ENCODE peak calls at places on chromosomes 12 and 14, in four cellular contexts. One of them, this sample, is unnamed.

GRCh38 chr12:114901316-114901715 is 217.3 kb upstream of the TBX3 start:
- DNase-seq in H9: no peak
- DNase-seq in nephron progenitor cell: no peak
- DNase-seq in gastrocnemius medialis: no peak
- DNase-seq in this sample: no peak

GRCh38 chr14:104106471-104106991 is 21.0 kb downstream of the ASPG start:
- DNase-seq in H9: peak
- DNase-seq in nephron progenitor cell: peak
- DNase-seq in gastrocnemius medialis: no peak
- DNase-seq in this sample: no peak

GRCh38 chr14:69559581-69560011 is 15.1 kb downstream of the CCDC177 start:
- DNase-seq in H9: no peak
- DNase-seq in nephron progenitor cell: peak
- DNase-seq in gastrocnemius medialis: no peak
- DNase-seq in this sample: no peak

GRCh38 chr12:6193853-6194815 is 6.1 kb upstream of the CD9 start:
- DNase-seq in H9: peak
- DNase-seq in nephron progenitor cell: no peak
- DNase-seq in gastrocnemius medialis: no peak
- DNase-seq in this sample: no peak

GRCh38 chr14:75648066-75648838 is 12.4 kb downstream of the ERG28 start:
- DNase-seq in H9: no peak
- DNase-seq in nephron progenitor cell: peak
- DNase-seq in gastrocnemius medialis: peak
- DNase-seq in this sample: no peak

GRCh38 chr14:59101441-59101840 is 87.0 kb upstream of the DAAM1 start:
- DNase-seq in H9: no peak
- DNase-seq in nephron progenitor cell: no peak
- DNase-seq in gastrocnemius medialis: no peak
- DNase-seq in this sample: no peak

GRCh38 chr12:57476162-57476992 is 3.3 kb downstream of the ARHGAP9 start:
- DNase-seq in H9: peak
- DNase-seq in nephron progenitor cell: no peak
- DNase-seq in gastrocnemius medialis: no peak
- DNase-seq in this sample: no peak

GRCh38 chr12:98154850-98155249 is 360.5 kb upstream of the TMPO start:
- DNase-seq in H9: peak
- DNase-seq in nephron progenitor cell: peak
- DNase-seq in gastrocnemius medialis: no peak
- DNase-seq in this sample: peak

GRCh38 chr14:78127233-78127632 is 42.9 kb upstream of the NRXN3 start:
- DNase-seq in H9: peak
- DNase-seq in nephron progenitor cell: no peak
- DNase-seq in gastrocnemius medialis: no peak
- DNase-seq in this sample: no peak

GRCh38 chr14:35158951-35159653 is 36.8 kb downstream of the PRORP start:
- DNase-seq in H9: no peak
- DNase-seq in nephron progenitor cell: no peak
- DNase-seq in gastrocnemius medialis: no peak
- DNase-seq in this sample: no peak

GRCh38 chr12:28802706-28803438 is 346.2 kb upstream of the FAR2 start:
- DNase-seq in H9: no peak
- DNase-seq in nephron progenitor cell: no peak
- DNase-seq in gastrocnemius medialis: no peak
- DNase-seq in this sample: no peak

GRCh38 chr14:56208520-56208919 is 90.3 kb downstream of the PELI2 start:
- DNase-seq in H9: no peak
- DNase-seq in nephron progenitor cell: no peak
- DNase-seq in gastrocnemius medialis: no peak
- DNase-seq in this sample: no peak

GRCh38 chr14:36579001-36579555 is 3.3 kb downstream of the NKX2-8 start:
- DNase-seq in H9: no peak
- DNase-seq in nephron progenitor cell: no peak
- DNase-seq in gastrocnemius medialis: no peak
- DNase-seq in this sample: no peak

GRCh38 chr12:127455347-127456265 is 811.4 kb upstream of the TMEM132C start:
- DNase-seq in H9: peak
- DNase-seq in nephron progenitor cell: peak
- DNase-seq in gastrocnemius medialis: no peak
- DNase-seq in this sample: no peak

GRCh38 chr12:18250313-18250916 is 10.9 kb upstream of the PIK3C2G start:
- DNase-seq in H9: no peak
- DNase-seq in nephron progenitor cell: peak
- DNase-seq in gastrocnemius medialis: no peak
- DNase-seq in this sample: no peak

GRCh38 chr12:71589478-71589881 is 74.2 kb downstream of the ZFC3H1 start:
- DNase-seq in H9: no peak
- DNase-seq in nephron progenitor cell: no peak
- DNase-seq in gastrocnemius medialis: no peak
- DNase-seq in this sample: no peak

GRCh38 chr14:75342762-75343599 is 64.4 kb downstream of the FOS start:
- DNase-seq in H9: no peak
- DNase-seq in nephron progenitor cell: no peak
- DNase-seq in gastrocnemius medialis: no peak
- DNase-seq in this sample: no peak

DNA sequence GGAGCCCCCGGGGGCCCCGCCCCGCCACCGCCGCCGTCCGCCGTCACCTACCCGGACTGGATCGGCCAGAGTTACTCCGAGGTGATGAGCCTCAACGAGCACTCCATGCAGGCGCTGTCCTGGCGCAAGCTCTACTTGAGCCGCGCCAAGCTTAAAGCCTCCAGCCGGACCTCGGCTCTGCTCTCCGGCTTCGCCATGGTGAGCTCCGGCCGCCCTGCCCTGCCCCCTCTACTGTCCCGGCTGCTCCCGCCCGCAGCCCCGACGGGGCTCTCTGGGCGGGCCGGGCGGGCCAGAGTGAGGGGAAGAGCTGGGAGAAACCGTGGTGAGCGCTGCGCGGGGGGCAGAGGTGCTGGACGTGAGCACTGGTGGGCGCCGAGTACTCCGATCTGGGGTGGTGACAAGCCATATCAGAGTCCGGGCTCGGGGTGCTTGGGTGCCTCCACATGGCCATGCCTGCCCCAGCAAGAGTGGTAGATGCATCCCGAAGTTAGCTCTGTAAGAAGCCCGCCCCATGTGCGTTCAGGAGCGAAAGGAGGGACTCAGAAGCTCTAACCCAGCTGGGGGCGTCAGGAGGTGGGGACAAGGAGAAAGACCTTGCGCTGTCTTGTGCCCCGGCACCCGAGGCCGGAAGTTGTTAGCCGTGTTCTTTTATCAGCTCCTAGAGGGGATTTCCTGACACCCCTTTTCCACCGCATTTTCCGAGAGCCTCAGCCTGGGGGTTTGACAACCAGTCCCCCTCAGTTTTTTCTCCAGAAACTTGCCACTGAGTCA is 708 bp downstream of the ORAI1 start:
- DNase-seq in H9: peak
- DNase-seq in nephron progenitor cell: peak
- DNase-seq in gastrocnemius medialis: peak
- DNase-seq in this sample: peak
- TF ChIP-seq CTCF in H9: no peak
- TF ChIP-seq CTCF in nephron progenitor cell: no peak
- TF ChIP-seq CTCF in gastrocnemius medialis: no peak
- TF ChIP-seq CTCF in this sample: peak

GRCh38 chr12:80632835-80633234 is 74.6 kb upstream of the MYF6 start:
- DNase-seq in H9: peak
- DNase-seq in nephron progenitor cell: peak
- DNase-seq in gastrocnemius medialis: peak
- DNase-seq in this sample: no peak
- TF ChIP-seq CTCF in H9: peak
- TF ChIP-seq CTCF in nephron progenitor cell: peak
- TF ChIP-seq CTCF in gastrocnemius medialis: no peak
- TF ChIP-seq CTCF in this sample: no peak

GRCh38 chr14:51750542-51750941 is 98.8 kb downstream of the FRMD6 start:
- DNase-seq in H9: peak
- DNase-seq in nephron progenitor cell: peak
- DNase-seq in gastrocnemius medialis: no peak
- DNase-seq in this sample: no peak
- TF ChIP-seq CTCF in H9: peak
- TF ChIP-seq CTCF in nephron progenitor cell: no peak
- TF ChIP-seq CTCF in gastrocnemius medialis: no peak
- TF ChIP-seq CTCF in this sample: no peak

DNA sequence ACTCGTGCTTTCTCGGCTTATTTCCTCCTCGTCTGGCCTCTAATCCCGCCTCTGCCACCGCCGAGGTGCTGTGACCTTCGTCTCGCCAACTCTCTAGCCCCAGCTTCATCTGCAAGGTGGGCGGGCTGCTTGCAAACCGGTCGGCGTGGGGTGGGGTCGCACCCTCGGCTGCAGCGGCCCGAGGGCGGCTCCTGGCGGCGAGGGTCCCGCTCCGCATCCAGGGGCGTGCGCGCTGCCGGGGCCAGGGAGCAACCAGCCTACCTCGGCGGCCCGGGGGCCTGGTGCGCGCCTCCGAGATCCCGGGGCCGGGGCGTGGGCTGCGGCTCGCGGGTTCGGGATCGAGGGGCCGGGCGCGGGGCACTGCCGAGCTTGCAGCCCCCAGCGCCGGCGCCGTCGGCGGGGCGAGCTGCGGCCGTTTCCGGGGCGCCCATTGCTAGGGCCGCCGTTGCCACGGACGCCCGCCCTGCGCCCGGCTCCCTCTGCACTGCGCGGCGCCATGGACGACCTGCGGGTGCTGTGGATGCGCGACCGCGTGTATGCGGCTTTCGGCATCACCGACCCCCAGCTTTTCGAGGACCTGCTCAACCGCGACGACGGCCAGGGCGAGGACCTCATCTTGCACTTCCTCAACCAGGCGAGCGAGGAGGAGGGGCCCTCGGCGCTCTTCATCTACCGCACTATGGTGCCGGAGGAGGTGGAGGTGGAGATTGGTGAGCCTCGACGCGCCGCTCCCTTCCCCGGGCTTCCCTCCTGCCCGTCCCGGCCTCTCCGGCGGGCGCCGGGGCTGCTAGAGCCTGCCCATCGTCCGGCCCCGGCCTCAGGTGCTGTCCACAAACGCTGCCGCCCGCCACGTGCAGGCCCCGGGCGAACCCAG is at the start of gene DNAH10:
- DNase-seq in H9: peak
- DNase-seq in nephron progenitor cell: peak
- DNase-seq in gastrocnemius medialis: no peak
- DNase-seq in this sample: no peak
- TF ChIP-seq CTCF in H9: peak
- TF ChIP-seq CTCF in nephron progenitor cell: peak
- TF ChIP-seq CTCF in gastrocnemius medialis: no peak
- TF ChIP-seq CTCF in this sample: no peak

GRCh38 chr14:99749142-99749541 is 44.1 kb upstream of the EML1 start:
- DNase-seq in H9: no peak
- DNase-seq in nephron progenitor cell: no peak
- DNase-seq in gastrocnemius medialis: no peak
- DNase-seq in this sample: no peak
- TF ChIP-seq CTCF in H9: peak
- TF ChIP-seq CTCF in nephron progenitor cell: no peak
- TF ChIP-seq CTCF in gastrocnemius medialis: peak
- TF ChIP-seq CTCF in this sample: peak

DNA sequence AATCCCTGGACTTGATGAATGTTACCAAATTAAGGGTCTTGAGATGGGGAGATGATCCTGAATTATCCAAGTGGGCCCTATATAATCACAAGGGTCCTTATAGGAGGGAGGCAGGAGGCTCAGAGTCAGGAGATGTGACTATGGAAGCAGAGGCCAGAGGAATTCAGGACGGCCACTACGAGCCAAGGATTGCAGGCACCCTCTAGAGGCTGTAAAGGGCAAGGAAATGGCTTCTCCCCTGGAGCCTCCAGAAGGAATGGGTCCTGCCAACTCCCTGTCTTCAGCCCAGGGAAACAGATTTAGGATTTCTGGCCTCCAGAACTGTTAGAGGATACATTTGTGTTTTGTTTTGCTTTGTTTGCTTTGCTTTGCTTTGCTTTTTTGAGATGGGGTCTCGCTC is 8.8 kb downstream of the BDKRB1 start:
- DNase-seq in H9: peak
- DNase-seq in nephron progenitor cell: no peak
- DNase-seq in gastrocnemius medialis: no peak
- DNase-seq in this sample: no peak
- TF ChIP-seq CTCF in H9: peak
- TF ChIP-seq CTCF in nephron progenitor cell: no peak
- TF ChIP-seq CTCF in gastrocnemius medialis: no peak
- TF ChIP-seq CTCF in this sample: peak

GRCh38 chr14:51369814-51370213 is 129.8 kb downstream of the TMX1 start:
- DNase-seq in H9: no peak
- DNase-seq in nephron progenitor cell: no peak
- DNase-seq in gastrocnemius medialis: no peak
- DNase-seq in this sample: no peak
- TF ChIP-seq CTCF in H9: peak
- TF ChIP-seq CTCF in nephron progenitor cell: peak
- TF ChIP-seq CTCF in gastrocnemius medialis: no peak
- TF ChIP-seq CTCF in this sample: peak

This sample was measured in esophagus muscularis mucosa.